ENCODE peak calls at places on chromosome 14, in five cellular contexts. Z, C, Q, U and M are unnamed samples.

GRCh38 chr14:71432334-71432733 is 499.9 kb upstream of the RGS6 start:
- DNase-seq in Z (no peak), C (no peak), Q (no peak), U (no peak), M (no peak)

GRCh38 chr14:51653096-51653814 is 1.5 kb downstream of the FRMD6 start:
- DNase-seq in Z (peak; percentile 9), C (peak; percentile 57), Q (no peak), U (peak; percentile 82), M (peak; percentile 50)

GRCh38 chr14:29222671-29223268 is 456.2 kb downstream of the FOXG1 start:
- DNase-seq in Z (peak; percentile 51), C (no peak), Q (no peak), U (peak; percentile 47), M (no peak)

GRCh38 chr14:100307215-100308111 is 1.2 kb upstream of the SLC25A29 start:
- DNase-seq in Z (no peak), C (no peak), Q (no peak), U (no peak), M (no peak)

GRCh38 chr14:89399594-89400068 is 17.4 kb downstream of the FOXN3 start:
- DNase-seq in Z (no peak), C (no peak), Q (no peak), U (peak; percentile 86), M (no peak)

GRCh38 chr14:99768381-99768780 is 24.8 kb upstream of the EML1 start:
- DNase-seq in Z (no peak), C (no peak), Q (no peak), U (no peak), M (no peak)

GRCh38 chr14:101781240-101782061 is 19.9 kb downstream of the PPP2R5C start:
- DNase-seq in Z (no peak), C (peak; percentile 32), Q (no peak), U (no peak), M (no peak)

GRCh38 chr14:55578511-55578910 is 1.5 kb upstream of the KTN1 start:
- DNase-seq in Z (no peak), C (no peak), Q (no peak), U (no peak), M (no peak)

GRCh38 chr14:90213099-90213748 is 43.1 kb upstream of the PSMC1 start:
- DNase-seq in Z (no peak), C (no peak), Q (no peak), U (no peak), M (no peak)

GRCh38 chr14:23442721-23443356 is 7.4 kb upstream of the MYH7 start:
- DNase-seq in Z (no peak), C (no peak), Q (no peak), U (no peak), M (no peak)

GRCh38 chr14:67515386-67516079 is 17.6 kb upstream of the PLEKHH1 start:
- DNase-seq in Z (peak; percentile 22), C (no peak), Q (no peak), U (no peak), M (peak; percentile 51)

GRCh38 chr14:74502236-74503019 is 8.9 kb downstream of the ISCA2 start:
- DNase-seq in Z (peak; percentile 6), C (peak; percentile 44), Q (no peak), U (no peak), M (no peak)

GRCh38 chr14:26377150-26377549 is 220.7 kb downstream of the NOVA1 start:
- DNase-seq in Z (no peak), C (no peak), Q (no peak), U (no peak), M (no peak)

GRCh38 chr14:40188006-40188405 is 755.8 kb upstream of the FBXO33 start:
- DNase-seq in Z (no peak), C (no peak), Q (no peak), U (peak; percentile 47), M (no peak)

GRCh38 chr14:56189306-56189705 is 71.1 kb downstream of the PELI2 start:
- DNase-seq in Z (no peak), C (peak; percentile 81), Q (no peak), U (peak; percentile 83), M (no peak)

GRCh38 chr14:105491366-105492006 is 440 bp downstream of the TEDC1 start:
- DNase-seq in Z (peak; percentile 80), C (peak; percentile 60), Q (peak; percentile 68), U (no peak), M (peak; percentile 87)

GRCh38 chr14:30620178-30620577 is 1.9 kb upstream of the SCFD1 start:
- DNase-seq in Z (peak; percentile 35), C (peak; percentile 49), Q (no peak), U (peak; percentile 61), M (no peak)

GRCh38 chr14:35149239-35149638 is 26.9 kb downstream of the PRORP start:
- DNase-seq in Z (no peak), C (no peak), Q (no peak), U (no peak), M (no peak)

GRCh38 chr14:51020024-51020710 is 74.7 kb downstream of the TRIM9 start:
- DNase-seq in Z (no peak), C (no peak), Q (no peak), U (peak; percentile 77), M (no peak)

GRCh38 chr14:29926701-29927595 is 699 bp downstream of the PRKD1 start:
- DNase-seq in Z (peak; percentile 40), C (peak; percentile 50), Q (no peak), U (peak; percentile 35), M (no peak)

GRCh38 chr14:29236848-29237247 is 470.3 kb downstream of the FOXG1 start:
- DNase-seq in Z (no peak), C (no peak), Q (no peak), U (peak; percentile 87), M (no peak)

GRCh38 chr14:65002586-65003210 is 16.0 kb downstream of the FNTB start:
- DNase-seq in Z (no peak), C (no peak), Q (no peak), U (peak; percentile 72), M (no peak)

GRCh38 chr14:101480747-101481530 is 80.4 kb upstream of the DIO3 start:
- DNase-seq in Z (no peak), C (peak; percentile 68), Q (no peak), U (peak; percentile 91), M (no peak)

GRCh38 chr14:98840511-98840910 is 431.5 kb downstream of the BCL11B start:
- DNase-seq in Z (no peak), C (no peak), Q (no peak), U (no peak), M (no peak)

GRCh38 chr14:54102051-54102456 is 145.4 kb upstream of the BMP4 start:
- DNase-seq in Z (no peak), C (no peak), Q (no peak), U (no peak), M (no peak)

GRCh38 chr14:55532645-55533309 is 47.2 kb upstream of the KTN1 start:
- DNase-seq in Z (no peak), C (no peak), Q (no peak), U (no peak), M (no peak)

DNA sequence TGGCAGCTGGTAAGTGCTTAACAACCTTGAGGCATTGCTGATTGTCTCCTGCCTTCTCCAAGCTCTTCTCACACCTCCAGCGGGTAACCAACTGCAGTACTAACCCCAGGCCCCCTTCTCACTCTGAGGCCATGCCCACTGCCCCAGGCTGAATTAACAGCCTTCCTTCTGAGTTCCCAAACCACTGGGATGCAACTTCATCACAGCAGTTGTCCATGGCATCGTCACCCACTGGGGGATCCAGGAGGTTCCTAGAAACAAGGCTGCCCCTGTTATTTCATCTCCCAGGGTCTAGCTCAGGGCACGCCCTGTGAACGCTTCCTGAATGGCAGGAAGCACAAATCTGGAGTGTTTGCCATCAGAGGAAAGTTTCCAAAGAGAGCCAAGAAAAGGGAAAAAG is 58.0 kb downstream of the SYNE3 start:
- DNase-seq in Z (no peak), C (no peak), Q (no peak), U (no peak), M (no peak)
- H3K4me2 ChIP-seq in Z (no peak overlapping the region), C (no peak overlapping the region), Q (no peak overlapping the region), U (no peak overlapping the region), M (no peak overlapping the region)

DNA sequence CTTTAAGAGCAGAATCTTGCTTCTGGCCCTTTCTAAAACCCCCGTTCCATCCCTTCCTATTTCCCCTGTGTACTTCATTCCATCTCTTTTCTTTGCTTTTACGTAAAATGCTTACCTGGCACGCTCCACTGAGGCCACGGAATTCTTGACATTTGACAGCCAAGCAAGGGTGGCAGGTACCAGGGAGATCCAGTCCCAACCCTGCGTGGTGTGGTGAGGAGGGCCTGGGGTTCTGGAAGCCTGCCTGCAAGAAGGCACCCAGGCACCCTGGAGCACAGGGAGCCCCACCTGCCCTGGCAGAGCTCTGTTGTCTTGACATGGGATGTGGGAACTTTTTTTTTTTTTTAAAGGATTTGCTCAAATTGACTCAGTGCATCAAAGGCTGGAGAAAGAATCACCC is 48.6 kb downstream of the ITPK1 start:
- DNase-seq in Z (no peak), C (no peak), Q (no peak), U (no peak), M (no peak)
- H4K20me1 ChIP-seq in Z (no peaks in the 10 kb centered on the region), C (no peaks in the 10 kb centered on the region), Q (no peaks in the 10 kb centered on the region), U (peaks cover 21% of the 10 kb centered on the region), M (peaks cover 56% of the 10 kb centered on the region)

DNA sequence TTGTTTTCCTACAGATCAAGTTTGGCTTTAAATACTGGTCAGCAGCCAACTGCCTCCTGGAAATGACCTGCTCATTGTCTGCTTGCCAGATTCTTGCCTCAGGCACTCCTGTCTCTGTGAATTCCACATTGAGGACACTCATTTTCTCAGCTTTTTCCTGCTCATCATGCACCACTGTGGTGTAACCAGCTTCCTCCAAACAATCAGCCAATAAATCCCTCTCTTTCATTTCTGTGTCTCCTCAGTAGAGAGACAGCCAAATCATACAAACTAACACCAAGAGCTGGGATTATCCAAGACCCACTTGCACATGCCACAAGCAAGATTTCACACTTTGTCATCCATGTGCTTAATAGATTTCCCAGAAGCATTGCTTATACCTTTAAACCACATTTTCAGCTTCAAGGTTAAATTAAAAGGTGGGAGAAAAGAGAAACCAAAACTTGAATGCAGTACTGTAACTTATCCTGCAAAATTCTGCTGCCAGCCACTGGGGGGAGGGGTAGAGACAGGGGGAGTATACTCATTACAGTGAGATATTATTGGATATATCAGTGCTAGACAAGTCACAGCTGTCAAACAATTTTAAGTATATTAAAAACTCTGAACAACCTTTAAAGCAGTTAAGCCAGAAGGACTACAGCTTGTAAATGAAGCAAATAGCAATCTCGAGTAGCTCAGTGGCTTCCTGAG is 105.0 kb downstream of the PPP2R5E start:
- DNase-seq in Z (peak; percentile 66), C (peak; percentile 95), Q (peak; percentile 15), U (peak; percentile 96), M (peak; percentile 46)
- TF ChIP-seq CTCF in Z (peak; percentile 41), C (peak; percentile 18), Q (no peak), U (peak; percentile 7), M (peak; percentile 17)

DNA sequence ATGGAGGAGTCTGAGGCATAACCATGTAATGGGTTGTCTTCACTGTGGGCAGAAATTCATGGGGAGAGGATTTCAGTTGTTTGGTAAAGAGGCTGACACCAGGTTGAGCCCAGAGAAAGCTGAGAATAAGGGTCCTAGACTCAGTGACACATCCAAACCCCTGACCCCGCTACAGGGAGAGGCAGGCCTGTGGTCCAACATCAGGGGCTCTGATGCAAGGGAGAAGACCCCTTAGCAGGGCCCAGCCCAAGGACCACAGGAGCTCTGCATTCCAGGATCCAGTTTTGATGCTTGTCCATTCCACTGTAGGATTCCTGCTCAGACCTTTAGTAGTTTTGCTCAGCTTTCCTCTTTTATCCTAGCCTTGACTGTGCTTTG is 15.5 kb downstream of the GPR68 start:
- DNase-seq in Z (no peak), C (no peak), Q (no peak), U (no peak), M (no peak)
- H3K4me2 ChIP-seq in Z (no peak overlapping the region), C (no peak overlapping the region), Q (no peak overlapping the region), U (peak overlapping the region; percentile 62), M (peak overlapping the region; percentile 47)